ENCODE peak calls at places on chromosome 9, in six cellular contexts. One of them, this sample, is unnamed.

GRCh38 chr9:88775037-88775471 is 216.2 kb upstream of the S1PR3 start:
- DNase-seq in astrocyte of the spinal cord: peak
- DNase-seq in cardiac muscle cell: peak
- DNase-seq in lower lobe of right lung: no peak
- DNase-seq in astrocyte of the cerebellum: peak
- DNase-seq in pancreas: no peak
- DNase-seq in this sample: peak

GRCh38 chr9:107624216-107624948 is 134.8 kb upstream of the KLF4 start:
- DNase-seq in pancreas: no peak
- DNase-seq in lower lobe of right lung: no peak
- DNase-seq in astrocyte of the cerebellum: no peak
- DNase-seq in astrocyte of the spinal cord: no peak
- DNase-seq in cardiac muscle cell: peak
- DNase-seq in this sample: peak

GRCh38 chr9:113853333-113853732 is 22.8 kb upstream of the ZNF618 start:
- DNase-seq in pancreas: no peak
- DNase-seq in astrocyte of the spinal cord: no peak
- DNase-seq in astrocyte of the cerebellum: no peak
- DNase-seq in lower lobe of right lung: no peak
- DNase-seq in cardiac muscle cell: peak
- DNase-seq in this sample: peak

GRCh38 chr9:123262338-123262737 is 6.0 kb downstream of the STRBP start:
- DNase-seq in astrocyte of the spinal cord: no peak
- DNase-seq in cardiac muscle cell: no peak
- DNase-seq in lower lobe of right lung: no peak
- DNase-seq in pancreas: no peak
- DNase-seq in astrocyte of the cerebellum: no peak
- DNase-seq in this sample: no peak

GRCh38 chr9:131624636-131625241 is 79.4 kb downstream of the PRRT1B start:
- DNase-seq in lower lobe of right lung: no peak
- DNase-seq in cardiac muscle cell: no peak
- DNase-seq in astrocyte of the spinal cord: peak
- DNase-seq in astrocyte of the cerebellum: no peak
- DNase-seq in pancreas: peak
- DNase-seq in this sample: no peak

GRCh38 chr9:36276254-36276653 is 18.0 kb upstream of the GNE start:
- DNase-seq in astrocyte of the spinal cord: no peak
- DNase-seq in lower lobe of right lung: no peak
- DNase-seq in pancreas: no peak
- DNase-seq in astrocyte of the cerebellum: no peak
- DNase-seq in cardiac muscle cell: no peak
- DNase-seq in this sample: no peak

GRCh38 chr9:111176511-111176910 is 138.2 kb upstream of the LPAR1 start:
- DNase-seq in pancreas: no peak
- DNase-seq in astrocyte of the spinal cord: no peak
- DNase-seq in astrocyte of the cerebellum: no peak
- DNase-seq in lower lobe of right lung: no peak
- DNase-seq in cardiac muscle cell: no peak
- DNase-seq in this sample: no peak

GRCh38 chr9:104606202-104606601 is 775 bp upstream of the OR13C2 start:
- DNase-seq in astrocyte of the cerebellum: peak
- DNase-seq in pancreas: no peak
- DNase-seq in cardiac muscle cell: no peak
- DNase-seq in astrocyte of the spinal cord: no peak
- DNase-seq in lower lobe of right lung: no peak
- DNase-seq in this sample: peak

GRCh38 chr9:99054581-99054980 is 50.3 kb upstream of the TGFBR1 start:
- DNase-seq in lower lobe of right lung: no peak
- DNase-seq in astrocyte of the spinal cord: peak
- DNase-seq in cardiac muscle cell: no peak
- DNase-seq in pancreas: no peak
- DNase-seq in astrocyte of the cerebellum: peak
- DNase-seq in this sample: no peak

GRCh38 chr9:107685901-107686300 is 196.3 kb upstream of the KLF4 start:
- DNase-seq in astrocyte of the spinal cord: no peak
- DNase-seq in cardiac muscle cell: peak
- DNase-seq in pancreas: no peak
- DNase-seq in astrocyte of the cerebellum: no peak
- DNase-seq in lower lobe of right lung: no peak
- DNase-seq in this sample: peak

GRCh38 chr9:134316444-134317160 is 9.7 kb upstream of the RXRA start:
- DNase-seq in lower lobe of right lung: peak
- DNase-seq in astrocyte of the cerebellum: peak
- DNase-seq in astrocyte of the spinal cord: peak
- DNase-seq in cardiac muscle cell: peak
- DNase-seq in pancreas: peak
- DNase-seq in this sample: peak

GRCh38 chr9:5866685-5867084 is 24.0 kb upstream of the MLANA start:
- DNase-seq in astrocyte of the cerebellum: no peak
- DNase-seq in astrocyte of the spinal cord: no peak
- DNase-seq in cardiac muscle cell: no peak
- DNase-seq in lower lobe of right lung: no peak
- DNase-seq in pancreas: no peak
- DNase-seq in this sample: no peak

GRCh38 chr9:591292-591691 is 250.2 kb upstream of the DMRT1 start:
- DNase-seq in cardiac muscle cell: peak
- DNase-seq in astrocyte of the cerebellum: no peak
- DNase-seq in pancreas: peak
- DNase-seq in lower lobe of right lung: peak
- DNase-seq in astrocyte of the spinal cord: no peak
- DNase-seq in this sample: peak

GRCh38 chr9:86854898-86855523 is 92.3 kb downstream of the GAS1 start:
- DNase-seq in cardiac muscle cell: peak
- DNase-seq in lower lobe of right lung: no peak
- DNase-seq in pancreas: peak
- DNase-seq in astrocyte of the spinal cord: peak
- DNase-seq in astrocyte of the cerebellum: peak
- DNase-seq in this sample: peak

GRCh38 chr9:134413890-134414731 is 87.9 kb downstream of the RXRA start:
- DNase-seq in pancreas: no peak
- DNase-seq in astrocyte of the spinal cord: peak
- DNase-seq in cardiac muscle cell: peak
- DNase-seq in lower lobe of right lung: peak
- DNase-seq in astrocyte of the cerebellum: peak
- DNase-seq in this sample: peak

GRCh38 chr9:104091028-104091590 is 3.0 kb upstream of the SMC2 start:
- DNase-seq in cardiac muscle cell: no peak
- DNase-seq in pancreas: no peak
- DNase-seq in astrocyte of the cerebellum: peak
- DNase-seq in lower lobe of right lung: no peak
- DNase-seq in astrocyte of the spinal cord: peak
- DNase-seq in this sample: peak

GRCh38 chr9:107630141-107630540 is 140.6 kb upstream of the KLF4 start:
- DNase-seq in astrocyte of the spinal cord: no peak
- DNase-seq in cardiac muscle cell: no peak
- DNase-seq in lower lobe of right lung: no peak
- DNase-seq in astrocyte of the cerebellum: no peak
- DNase-seq in pancreas: no peak
- DNase-seq in this sample: no peak

GRCh38 chr9:74887041-74887980 is at the start of gene TRPM6:
- DNase-seq in astrocyte of the cerebellum: peak
- DNase-seq in astrocyte of the spinal cord: peak
- DNase-seq in lower lobe of right lung: peak
- DNase-seq in cardiac muscle cell: peak
- DNase-seq in pancreas: peak
- DNase-seq in this sample: peak

GRCh38 chr9:117180896-117181456 is 233.9 kb downstream of the ASTN2 start:
- DNase-seq in pancreas: no peak
- DNase-seq in astrocyte of the cerebellum: no peak
- DNase-seq in astrocyte of the spinal cord: no peak
- DNase-seq in cardiac muscle cell: no peak
- DNase-seq in lower lobe of right lung: no peak
- DNase-seq in this sample: no peak

GRCh38 chr9:84151236-84151635 is 170.6 kb downstream of the RMI1 start:
- DNase-seq in cardiac muscle cell: no peak
- DNase-seq in astrocyte of the spinal cord: no peak
- DNase-seq in pancreas: no peak
- DNase-seq in lower lobe of right lung: no peak
- DNase-seq in astrocyte of the cerebellum: no peak
- DNase-seq in this sample: no peak

GRCh38 chr9:23590601-23591000 is 235.4 kb downstream of the ELAVL2 start:
- DNase-seq in astrocyte of the cerebellum: no peak
- DNase-seq in astrocyte of the spinal cord: peak
- DNase-seq in cardiac muscle cell: no peak
- DNase-seq in pancreas: no peak
- DNase-seq in lower lobe of right lung: no peak
- DNase-seq in this sample: no peak

GRCh38 chr9:88651682-88652633 is 117.0 kb downstream of the NXNL2 start:
- DNase-seq in pancreas: peak
- DNase-seq in astrocyte of the spinal cord: peak
- DNase-seq in astrocyte of the cerebellum: peak
- DNase-seq in cardiac muscle cell: peak
- DNase-seq in lower lobe of right lung: peak
- DNase-seq in this sample: peak

GRCh38 chr9:13587581-13587980 is 308.1 kb upstream of the MPDZ start:
- DNase-seq in cardiac muscle cell: no peak
- DNase-seq in pancreas: no peak
- DNase-seq in astrocyte of the cerebellum: no peak
- DNase-seq in astrocyte of the spinal cord: no peak
- DNase-seq in lower lobe of right lung: no peak
- DNase-seq in this sample: no peak

GRCh38 chr9:126616521-126616976 is 2.8 kb downstream of the LMX1B start:
- DNase-seq in cardiac muscle cell: no peak
- DNase-seq in astrocyte of the spinal cord: no peak
- DNase-seq in pancreas: no peak
- DNase-seq in lower lobe of right lung: no peak
- DNase-seq in astrocyte of the cerebellum: no peak
- DNase-seq in this sample: no peak

GRCh38 chr9:126617003-126617739 is 3.4 kb downstream of the LMX1B start:
- DNase-seq in astrocyte of the spinal cord: no peak
- DNase-seq in cardiac muscle cell: no peak
- DNase-seq in pancreas: no peak
- DNase-seq in lower lobe of right lung: no peak
- DNase-seq in astrocyte of the cerebellum: no peak
- DNase-seq in this sample: no peak

GRCh38 chr9:126615251-126615790 is 1.6 kb downstream of the LMX1B start:
- DNase-seq in pancreas: peak
- DNase-seq in lower lobe of right lung: peak
- DNase-seq in astrocyte of the spinal cord: no peak
- DNase-seq in astrocyte of the cerebellum: no peak
- DNase-seq in cardiac muscle cell: peak
- DNase-seq in this sample: no peak

GRCh38 chr9:126614455-126615248 is 924 bp downstream of the LMX1B start:
- DNase-seq in astrocyte of the spinal cord: no peak
- DNase-seq in cardiac muscle cell: no peak
- DNase-seq in astrocyte of the cerebellum: no peak
- DNase-seq in pancreas: peak
- DNase-seq in lower lobe of right lung: no peak
- DNase-seq in this sample: no peak

DNA sequence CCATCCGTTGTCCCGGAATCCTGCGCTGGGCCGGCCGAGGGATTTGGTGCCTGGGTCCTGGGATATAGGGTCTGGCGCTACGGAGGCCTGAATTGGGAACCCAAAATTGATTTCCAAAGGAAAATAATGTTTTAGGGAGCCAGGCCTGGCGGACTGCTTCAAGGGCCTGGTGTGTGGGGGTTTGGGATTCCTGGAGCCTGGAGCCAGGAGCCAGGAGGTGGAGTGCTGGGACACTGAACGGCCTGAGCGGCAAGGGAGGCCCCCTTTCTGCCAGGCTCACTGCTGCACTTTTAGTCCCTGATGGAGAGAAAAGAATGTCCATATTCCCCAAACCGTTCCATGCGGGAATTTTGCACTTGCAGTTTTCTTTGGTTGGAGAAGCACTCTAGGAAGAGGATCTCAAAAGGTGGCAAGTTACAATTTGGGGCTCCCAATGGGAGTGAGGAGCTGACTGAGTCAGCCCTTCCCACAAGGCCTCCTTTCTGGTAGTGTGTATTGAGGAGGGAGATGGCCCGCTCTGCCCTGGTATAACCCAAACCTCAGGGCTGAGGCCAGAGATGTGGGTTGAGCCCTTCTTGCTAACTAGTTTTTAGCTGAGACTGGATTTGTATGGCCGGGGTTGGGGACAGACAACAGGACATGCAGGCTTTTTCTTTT is 2.2 kb downstream of the LMX1B start:
- DNase-seq in lower lobe of right lung: no peak
- DNase-seq in astrocyte of the cerebellum: no peak
- DNase-seq in cardiac muscle cell: no peak
- DNase-seq in pancreas: no peak
- DNase-seq in astrocyte of the spinal cord: no peak
- DNase-seq in this sample: no peak
- TF ChIP-seq CTCF in lower lobe of right lung: no peak
- TF ChIP-seq CTCF in astrocyte of the cerebellum: no peak
- TF ChIP-seq CTCF in cardiac muscle cell: no peak
- TF ChIP-seq CTCF in pancreas: no peak
- TF ChIP-seq CTCF in astrocyte of the spinal cord: no peak
- TF ChIP-seq CTCF in this sample: no peak

GRCh38 chr9:90826326-90827020 is 24.9 kb downstream of the SYK start:
- DNase-seq in astrocyte of the cerebellum: no peak
- DNase-seq in cardiac muscle cell: no peak
- DNase-seq in pancreas: no peak
- DNase-seq in astrocyte of the spinal cord: no peak
- DNase-seq in lower lobe of right lung: no peak
- DNase-seq in this sample: no peak
- H3K4me3 ChIP-seq in astrocyte of the cerebellum: no peak
- H3K4me3 ChIP-seq in cardiac muscle cell: no peak
- H3K4me3 ChIP-seq in pancreas: no peak
- H3K4me3 ChIP-seq in astrocyte of the spinal cord: no peak
- H3K4me3 ChIP-seq in lower lobe of right lung: no peak
- H3K4me3 ChIP-seq in this sample: no peak

DNA sequence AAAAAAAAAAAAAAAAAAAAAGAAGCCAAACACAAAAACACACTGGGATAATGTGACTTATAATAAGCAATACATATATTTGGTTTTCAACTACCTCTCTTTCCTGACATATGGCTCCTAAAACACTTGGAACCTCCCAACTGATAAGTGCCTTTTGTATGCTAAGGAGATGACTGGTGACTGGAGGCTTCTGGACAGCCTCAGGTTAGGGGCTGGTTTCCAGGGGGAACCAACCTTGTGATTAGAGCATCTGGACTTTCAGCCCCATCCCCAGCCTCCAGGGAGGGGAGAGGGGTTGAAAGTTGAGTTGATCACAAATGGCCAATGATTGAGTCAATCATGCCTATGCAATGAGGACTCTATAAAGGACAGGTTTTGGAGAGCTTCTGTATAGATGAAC is 276.8 kb downstream of the AUH start:
- DNase-seq in astrocyte of the spinal cord: no peak
- DNase-seq in lower lobe of right lung: no peak
- DNase-seq in pancreas: no peak
- DNase-seq in cardiac muscle cell: no peak
- DNase-seq in astrocyte of the cerebellum: no peak
- DNase-seq in this sample: no peak
- TF ChIP-seq CTCF in astrocyte of the spinal cord: no peak
- TF ChIP-seq CTCF in lower lobe of right lung: no peak
- TF ChIP-seq CTCF in pancreas: no peak
- TF ChIP-seq CTCF in cardiac muscle cell: no peak
- TF ChIP-seq CTCF in astrocyte of the cerebellum: no peak
- TF ChIP-seq CTCF in this sample: no peak

DNA sequence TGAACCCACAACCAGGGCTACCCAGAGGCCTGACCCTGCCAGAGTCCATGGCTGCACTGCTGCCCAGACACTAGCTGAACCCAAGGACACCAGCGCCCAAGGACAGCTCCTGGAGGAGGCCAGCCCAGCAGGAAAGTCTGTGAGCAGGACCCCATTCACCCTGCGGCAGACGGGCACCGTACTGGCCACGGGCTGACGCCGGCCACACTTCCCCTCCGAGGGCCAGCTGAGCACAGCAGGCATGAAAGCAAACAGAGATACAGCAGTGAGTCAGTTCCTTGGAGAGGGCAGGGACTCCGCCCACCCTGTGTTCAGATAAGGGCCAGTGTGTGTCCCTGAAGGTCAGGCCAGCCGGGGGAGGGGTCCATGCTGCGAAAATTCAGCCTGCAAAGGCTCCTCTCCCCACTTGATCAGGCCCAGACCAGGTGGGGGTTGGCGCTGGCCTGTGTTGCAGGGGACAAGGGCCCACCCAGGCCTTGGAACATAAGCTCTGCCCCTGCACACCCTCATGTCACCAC is 3.2 kb downstream of the RNF208 start:
- DNase-seq in lower lobe of right lung: no peak
- DNase-seq in pancreas: peak
- DNase-seq in astrocyte of the cerebellum: no peak
- DNase-seq in astrocyte of the spinal cord: peak
- DNase-seq in cardiac muscle cell: peak
- DNase-seq in this sample: peak
- H3K4me3 ChIP-seq in lower lobe of right lung: no peak
- H3K4me3 ChIP-seq in pancreas: peak
- H3K4me3 ChIP-seq in astrocyte of the cerebellum: no peak
- H3K4me3 ChIP-seq in astrocyte of the spinal cord: no peak
- H3K4me3 ChIP-seq in cardiac muscle cell: no peak
- H3K4me3 ChIP-seq in this sample: no peak

This sample was measured in cardiac fibroblast.